ENCODE peak calls at places on chromosomes 12 and 14, in ten cellular contexts. F is A549; M is body of pancreas; C is brain microvascular endothelial cell; Y is AG04450; H is fibroblast of lung; L is uterus; U is thyroid gland; J is CD4-positive, CD25-positive, alpha-beta regulatory T cell; G is heart left ventricle. Q is an unnamed sample.

GRCh38 chr14:56552615-56553014 is 27.0 kb upstream of the TMEM260 start:
- DNase-seq in F (no peak), M (no peak), C (no peak), Y (no peak), H (no peak), L (no peak), U (no peak), J (no peak), G (no peak), Q (no peak)

GRCh38 chr14:104731249-104731924 is 7.4 kb downstream of the ADSS1 start:
- DNase-seq in F (peak), M (no peak), C (no peak), Y (no peak), H (no peak), L (no peak), U (no peak), J (no peak), G (no peak), Q (no peak)

GRCh38 chr12:15801770-15802393 is 12.7 kb upstream of the EPS8 start:
- DNase-seq in F (no peak), M (no peak), C (no peak), Y (no peak), H (peak), L (no peak), U (no peak), J (no peak), G (no peak), Q (peak)

GRCh38 chr12:112347521-112347920 is 34.7 kb downstream of the HECTD4 start:
- DNase-seq in F (no peak), M (no peak), C (peak), Y (peak), H (peak), L (no peak), U (no peak), J (no peak), G (no peak), Q (no peak)

GRCh38 chr14:85532981-85533820 is 3.3 kb downstream of the FLRT2 start:
- DNase-seq in F (peak), M (peak), C (peak), Y (no peak), H (peak), L (peak), U (peak), J (no peak), G (peak), Q (no peak)

GRCh38 chr12:12281134-12281533 is 14.3 kb upstream of the LRP6 start:
- DNase-seq in F (no peak), M (no peak), C (no peak), Y (no peak), H (no peak), L (no peak), U (no peak), J (no peak), G (no peak), Q (no peak)

GRCh38 chr14:69615471-69616407 is 4.3 kb downstream of the SUSD6 start:
- DNase-seq in F (no peak), M (peak), C (peak), Y (peak), H (peak), L (peak), U (peak), J (peak), G (peak), Q (no peak)

GRCh38 chr14:102590667-102591099 is 1.8 kb upstream of the RCOR1 start:
- DNase-seq in F (peak), M (peak), C (no peak), Y (no peak), H (peak), L (peak), U (peak), J (no peak), G (peak), Q (no peak)

GRCh38 chr14:78196323-78196722 is 26.1 kb downstream of the NRXN3 start:
- DNase-seq in F (no peak), M (no peak), C (no peak), Y (no peak), H (no peak), L (no peak), U (no peak), J (no peak), G (no peak), Q (no peak)

GRCh38 chr12:29673346-29673745 is 110.4 kb downstream of the TMTC1 start:
- DNase-seq in F (no peak), M (no peak), C (no peak), Y (no peak), H (peak), L (no peak), U (no peak), J (no peak), G (no peak), Q (no peak)

GRCh38 chr12:126926023-126926600 is 1340.9 kb upstream of the TMEM132C start:
- DNase-seq in F (no peak), M (no peak), C (no peak), Y (no peak), H (no peak), L (no peak), U (no peak), J (no peak), G (no peak), Q (no peak)

GRCh38 chr12:90211017-90211416 is 502.4 kb upstream of the ATP2B1 start:
- DNase-seq in F (peak), M (no peak), C (peak), Y (no peak), H (peak), L (no peak), U (no peak), J (no peak), G (no peak), Q (peak)

GRCh38 chr12:57152408-57153038 is 5.1 kb upstream of the LRP1-AS start:
- DNase-seq in F (no peak), M (no peak), C (no peak), Y (no peak), H (peak), L (peak), U (no peak), J (no peak), G (peak), Q (no peak)

GRCh38 chr12:103495783-103496456 is at the start of gene C12orf42:
- DNase-seq in F (peak), M (no peak), C (no peak), Y (no peak), H (no peak), L (no peak), U (no peak), J (no peak), G (no peak), Q (no peak)

GRCh38 chr12:52168019-52168717 is 23.6 kb downstream of the KRT80 start:
- DNase-seq in F (peak), M (no peak), C (peak), Y (no peak), H (no peak), L (no peak), U (no peak), J (no peak), G (peak), Q (no peak)

GRCh38 chr12:52167578-52167977 is 24.2 kb downstream of the KRT80 start:
- DNase-seq in F (no peak), M (no peak), C (no peak), Y (no peak), H (no peak), L (no peak), U (no peak), J (no peak), G (no peak), Q (no peak)

GRCh38 chr12:52164624-52165023 is 27.2 kb downstream of the KRT80 start:
- DNase-seq in F (no peak), M (no peak), C (no peak), Y (no peak), H (no peak), L (no peak), U (no peak), J (no peak), G (no peak), Q (no peak)

GRCh38 chr12:52165096-52165855 is 26.5 kb downstream of the KRT80 start:
- DNase-seq in F (no peak), M (no peak), C (no peak), Y (no peak), H (no peak), L (no peak), U (no peak), J (no peak), G (no peak), Q (no peak)

GRCh38 chr12:52166672-52167071 is 25.1 kb downstream of the KRT80 start:
- DNase-seq in F (no peak), M (no peak), C (no peak), Y (no peak), H (no peak), L (no peak), U (no peak), J (no peak), G (no peak), Q (no peak)
- H3K27ac ChIP-seq in F (peak), M (no peak), C (no peak), Y (no peak), H (no peak), L (no peak), U (no peak), J (no peak), G (no peak), Q (peak)

DNA sequence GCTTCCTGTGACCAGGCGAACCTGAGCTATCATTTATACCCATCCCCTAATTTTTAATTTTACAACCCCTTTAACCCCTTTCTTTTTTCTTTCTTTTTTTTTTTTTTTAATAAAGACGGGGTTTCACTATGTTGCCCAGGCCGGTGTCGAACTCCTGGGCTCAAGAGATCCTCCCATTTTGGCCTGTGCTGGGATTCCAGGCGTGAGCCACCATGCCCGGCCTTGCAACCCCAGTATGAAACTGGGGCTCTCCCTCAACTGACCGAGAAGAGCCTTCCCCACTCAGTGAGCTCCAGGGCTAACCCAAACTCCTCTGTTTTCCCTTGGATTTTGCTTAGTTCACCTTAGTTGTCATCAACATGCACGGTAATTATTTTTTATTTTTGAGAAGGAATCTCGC is 992 bp downstream of the CPSF2 start:
- DNase-seq in F (no peak), M (no peak), C (no peak), Y (no peak), H (peak), L (no peak), U (no peak), J (no peak), G (no peak), Q (no peak)
- H3K27ac ChIP-seq in F (peak), M (peak), C (peak), Y (peak), H (peak), L (peak), U (no peak), J (peak), G (peak), Q (peak)

DNA sequence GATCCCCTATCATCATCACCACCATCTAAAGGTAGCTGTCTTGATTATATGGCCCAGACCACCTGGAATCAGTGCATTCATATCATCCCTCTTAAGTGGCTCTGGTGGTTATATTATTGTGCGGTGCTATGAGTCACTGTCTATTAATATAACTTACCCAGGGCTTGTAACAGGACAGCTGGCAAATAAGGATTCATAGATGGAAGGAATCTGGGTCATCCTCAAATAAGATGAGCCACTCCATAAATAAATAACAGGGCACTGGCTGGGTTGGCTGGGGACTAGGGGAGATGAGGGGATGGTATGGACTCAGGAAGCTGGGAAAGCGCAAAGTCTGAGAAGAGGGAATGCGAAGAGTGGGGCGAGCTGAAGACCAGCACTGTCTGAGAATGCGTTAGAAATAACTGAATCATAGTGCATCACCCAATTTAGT is 216.1 kb downstream of the NUAK1 start:
- DNase-seq in F (peak), M (no peak), C (peak), Y (peak), H (peak), L (no peak), U (no peak), J (no peak), G (no peak), Q (no peak)
- H3K27ac ChIP-seq in F (peak), M (no peak), C (no peak), Y (no peak), H (no peak), L (peak), U (no peak), J (no peak), G (peak), Q (peak)

DNA sequence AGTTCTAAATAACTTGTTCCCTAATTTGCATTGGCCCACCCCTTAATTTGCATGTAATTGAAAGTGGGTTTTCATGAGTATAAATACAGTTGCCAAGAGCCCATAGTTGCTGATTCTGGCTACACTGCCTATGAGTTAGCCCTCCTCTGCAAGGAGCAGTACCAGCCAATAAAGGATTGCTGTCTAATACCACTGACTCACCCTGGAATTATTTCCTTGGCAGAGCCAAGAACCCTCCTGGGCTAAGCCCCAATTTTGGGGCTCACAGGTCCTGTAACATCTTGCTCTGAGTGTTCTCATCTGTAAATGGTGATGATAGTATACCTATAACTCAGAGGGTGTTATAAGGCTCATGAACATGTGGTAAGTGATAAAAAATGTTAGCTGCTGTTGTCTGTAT is 6.8 kb downstream of the TTC8 start:
- DNase-seq in F (no peak), M (no peak), C (peak), Y (no peak), H (peak), L (no peak), U (no peak), J (no peak), G (no peak), Q (peak)
- H3K27ac ChIP-seq in F (no peak), M (no peak), C (no peak), Y (no peak), H (peak), L (no peak), U (no peak), J (no peak), G (no peak), Q (peak)

GRCh38 chr14:92945544-92945943 is 22.6 kb downstream of the CHGA start:
- DNase-seq in F (no peak), M (no peak), C (no peak), Y (no peak), H (no peak), L (no peak), U (no peak), J (no peak), G (no peak), Q (no peak)

GRCh38 chr14:92944976-92945375 is 22.0 kb downstream of the CHGA start:
- DNase-seq in F (no peak), M (no peak), C (no peak), Y (no peak), H (no peak), L (no peak), U (no peak), J (no peak), G (no peak), Q (no peak)

GRCh38 chr14:92946847-92947545 is 24.0 kb downstream of the CHGA start:
- DNase-seq in F (no peak), M (no peak), C (no peak), Y (no peak), H (no peak), L (no peak), U (no peak), J (no peak), G (no peak), Q (no peak)

GRCh38 chr14:92943855-92944570 is 21.1 kb downstream of the CHGA start:
- DNase-seq in F (no peak), M (no peak), C (no peak), Y (no peak), H (no peak), L (no peak), U (no peak), J (no peak), G (no peak), Q (no peak)

DNA sequence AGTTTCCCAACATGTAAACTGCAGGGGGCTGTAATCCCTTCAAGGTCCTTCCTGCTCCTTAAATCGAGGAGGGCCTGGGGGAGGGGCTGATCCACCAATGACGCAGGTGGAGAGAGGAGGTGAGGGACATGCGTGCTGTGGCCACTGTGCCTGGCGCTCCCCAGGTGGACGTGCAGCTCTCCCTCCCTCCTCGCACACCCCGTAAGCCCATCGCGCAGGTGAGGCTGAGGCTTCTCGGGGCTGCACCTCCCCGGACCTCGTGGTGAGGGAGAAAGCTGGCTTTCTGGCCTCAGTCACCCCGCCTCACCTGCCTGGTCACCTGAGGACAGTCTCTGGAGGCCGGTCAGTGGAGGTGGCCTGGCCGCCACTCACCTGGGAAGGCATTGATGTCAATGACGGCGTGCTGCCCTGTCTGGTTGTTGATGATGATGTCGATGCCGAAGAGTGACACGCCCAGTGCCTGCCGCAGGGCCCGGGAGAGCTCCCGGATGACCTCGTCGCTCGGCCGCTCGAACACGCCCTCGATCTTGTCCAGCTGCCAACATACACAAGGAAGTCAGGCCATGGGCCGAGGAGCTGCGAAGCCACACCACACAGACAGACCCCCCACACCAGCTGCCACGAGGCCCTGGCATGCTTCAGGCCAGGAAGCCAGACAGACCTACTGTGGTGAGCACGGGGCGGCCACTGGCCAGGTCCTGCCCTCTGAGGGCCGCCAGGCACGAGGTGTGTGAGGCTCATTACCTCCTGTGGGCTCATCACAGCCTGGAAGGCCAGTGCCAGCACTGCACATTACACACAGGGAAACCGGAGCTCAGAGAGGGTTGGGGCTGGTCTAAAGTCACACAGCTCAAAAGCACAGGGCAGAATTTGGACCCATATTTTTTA is 23.3 kb downstream of the CHGA start:
- DNase-seq in F (peak), M (peak), C (peak), Y (no peak), H (peak), L (peak), U (peak), J (no peak), G (peak), Q (peak)
- H3K27ac ChIP-seq in F (peak), M (no peak), C (no peak), Y (no peak), H (no peak), L (no peak), U (no peak), J (no peak), G (no peak), Q (no peak)

DNA sequence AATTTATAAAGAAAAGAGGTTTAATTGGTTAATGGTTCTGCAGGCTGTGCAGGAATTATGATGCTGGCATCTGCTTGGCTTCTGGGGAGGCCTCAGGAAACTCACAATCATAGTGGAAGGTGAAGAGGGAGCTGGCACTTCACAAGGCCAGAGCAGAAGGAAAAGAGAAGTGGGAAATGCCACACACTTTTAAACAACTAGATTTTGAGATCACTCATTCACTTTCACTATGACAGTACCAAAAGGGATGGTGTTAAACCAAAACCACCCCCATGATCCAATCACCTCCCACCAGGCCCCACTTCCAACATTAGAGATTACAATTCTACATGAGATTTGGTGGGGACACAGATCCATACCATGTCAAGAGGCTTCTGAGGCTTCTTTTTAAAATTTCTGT is 62.6 kb downstream of the SLC38A4 start:
- DNase-seq in F (no peak), M (no peak), C (no peak), Y (no peak), H (no peak), L (no peak), U (no peak), J (no peak), G (no peak), Q (no peak)
- H3K27ac ChIP-seq in F (no peak), M (no peak), C (no peak), Y (no peak), H (no peak), L (no peak), U (no peak), J (no peak), G (no peak), Q (no peak)

GRCh38 chr12:6211421-6211869 is 11.2 kb downstream of the CD9 start:
- DNase-seq in F (no peak), M (no peak), C (peak), Y (peak), H (peak), L (no peak), U (no peak), J (no peak), G (no peak), Q (no peak)
- H3K27ac ChIP-seq in F (no peak), M (no peak), C (no peak), Y (peak), H (peak), L (peak), U (peak), J (no peak), G (peak), Q (peak)

DNA sequence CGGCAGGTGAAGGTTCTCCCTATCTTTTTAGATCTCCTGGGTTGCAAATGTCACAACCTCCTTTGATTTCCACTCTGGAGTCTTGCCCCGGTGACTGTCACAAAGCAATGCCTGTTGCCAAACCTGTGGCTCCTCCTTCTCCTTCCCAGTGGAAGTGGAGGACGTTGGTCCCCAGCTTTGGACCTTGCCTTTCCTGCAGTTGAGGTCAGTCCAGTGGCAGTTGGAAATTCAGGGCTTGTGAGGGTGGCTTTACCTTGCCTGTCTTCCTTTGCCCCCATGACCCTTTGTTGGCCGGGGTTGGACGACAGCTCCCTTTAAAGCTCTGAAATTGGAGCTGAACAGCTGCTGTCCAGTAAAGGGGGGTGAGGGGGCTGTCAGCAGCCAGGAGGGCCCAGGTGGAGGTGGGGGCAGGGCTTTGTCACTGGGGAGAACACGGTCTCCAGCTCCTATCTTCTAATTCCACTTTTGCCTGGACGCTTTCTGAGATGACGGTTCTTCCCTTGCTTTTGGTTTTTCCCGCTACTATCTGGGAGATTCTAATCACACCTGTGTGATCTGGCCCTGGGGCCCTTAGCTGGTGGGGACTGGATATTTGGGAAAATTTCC is 4.1 kb downstream of the TEAD4 start:
- DNase-seq in F (no peak), M (peak), C (no peak), Y (no peak), H (no peak), L (no peak), U (no peak), J (no peak), G (peak), Q (no peak)
- H3K27ac ChIP-seq in F (no peak), M (peak), C (no peak), Y (no peak), H (no peak), L (peak), U (peak), J (no peak), G (peak), Q (no peak)

GRCh38 chr14:54126947-54127346 is 170.3 kb upstream of the BMP4 start:
- DNase-seq in F (no peak), M (no peak), C (no peak), Y (no peak), H (no peak), L (no peak), U (peak), J (no peak), G (no peak), Q (no peak)
- H3K27ac ChIP-seq in F (no peak), M (no peak), C (no peak), Y (no peak), H (no peak), L (no peak), U (no peak), J (no peak), G (no peak), Q (no peak)